ENCODE peak calls at places on chromosome 1, in eight cellular contexts. G, E, M, T, Q, A, S and H are unnamed samples.

GRCh38 chr1:211695135-211695816 is 19.9 kb upstream of the NEK2 start:
- DNase-seq in G (no peak), E (no peak), M (peak), T (no peak), Q (no peak), A (no peak), S (no peak), H (no peak)

GRCh38 chr1:87224209-87224608 is 104.5 kb upstream of the LMO4 start:
- DNase-seq in G (no peak), E (peak), M (no peak), T (peak), Q (no peak), A (peak), S (peak), H (no peak)

GRCh38 chr1:39450956-39451601 is 40.4 kb upstream of the BMP8A start:
- DNase-seq in G (no peak), E (no peak), M (no peak), T (peak), Q (peak), A (no peak), S (peak), H (no peak)

GRCh38 chr1:1153874-1154273 is 19.8 kb upstream of the TTLL10 start:
- DNase-seq in G (no peak), E (no peak), M (no peak), T (peak), Q (no peak), A (no peak), S (no peak), H (no peak)

GRCh38 chr1:29527314-29528004 is 291.1 kb downstream of the PTPRU start:
- DNase-seq in G (no peak), E (no peak), M (no peak), T (no peak), Q (no peak), A (no peak), S (no peak), H (no peak)

GRCh38 chr1:183416850-183417690 is 1.1 kb downstream of the NMNAT2 start:
- DNase-seq in G (peak), E (peak), M (no peak), T (peak), Q (peak), A (peak), S (peak), H (peak)

GRCh38 chr1:117573386-117574040 is 32.3 kb upstream of the TENT5C start:
- DNase-seq in G (peak), E (peak), M (no peak), T (peak), Q (peak), A (peak), S (no peak), H (no peak)

GRCh38 chr1:33433509-33434362 is 2.8 kb upstream of the PHC2 start:
- DNase-seq in G (peak), E (peak), M (no peak), T (peak), Q (peak), A (peak), S (peak), H (no peak)

GRCh38 chr1:156689035-156689959 is 12.1 kb upstream of the NES start:
- DNase-seq in G (peak), E (peak), M (peak), T (peak), Q (peak), A (peak), S (peak), H (peak)

GRCh38 chr1:151157067-151157531 is 650 bp downstream of the TNFAIP8L2 start:
- DNase-seq in G (peak), E (no peak), M (no peak), T (no peak), Q (no peak), A (peak), S (no peak), H (peak)

GRCh38 chr1:230280906-230281413 is 145.2 kb downstream of the PGBD5 start:
- DNase-seq in G (no peak), E (no peak), M (no peak), T (no peak), Q (no peak), A (peak), S (no peak), H (peak)

GRCh38 chr1:35573776-35574654 is 901 bp downstream of the TFAP2E start:
- DNase-seq in G (no peak), E (no peak), M (no peak), T (no peak), Q (no peak), A (no peak), S (no peak), H (peak)

GRCh38 chr1:29209173-29209572 is 21.6 kb downstream of the MECR start:
- DNase-seq in G (no peak), E (no peak), M (no peak), T (peak), Q (no peak), A (no peak), S (no peak), H (no peak)

GRCh38 chr1:200512191-200512590 is 102.4 kb upstream of the ZNF281 start:
- DNase-seq in G (no peak), E (peak), M (no peak), T (peak), Q (no peak), A (no peak), S (peak), H (no peak)

GRCh38 chr1:211577277-211577825 is 1.6 kb downstream of the SLC30A1 start:
- DNase-seq in G (no peak), E (no peak), M (no peak), T (no peak), Q (no peak), A (no peak), S (no peak), H (no peak)

GRCh38 chr1:86865973-86866637 is 47.8 kb downstream of the SELENOF start:
- DNase-seq in G (no peak), E (no peak), M (no peak), T (no peak), Q (no peak), A (no peak), S (no peak), H (no peak)

GRCh38 chr1:90045853-90046563 is 51.1 kb downstream of the ZNF326 start:
- DNase-seq in G (no peak), E (no peak), M (peak), T (peak), Q (no peak), A (no peak), S (no peak), H (no peak)

GRCh38 chr1:14420686-14421085 is 177.8 kb upstream of the KAZN start:
- DNase-seq in G (no peak), E (no peak), M (no peak), T (no peak), Q (no peak), A (no peak), S (no peak), H (no peak)

GRCh38 chr1:228846952-228847351 is 111.7 kb downstream of the RHOU start:
- DNase-seq in G (no peak), E (no peak), M (no peak), T (no peak), Q (no peak), A (no peak), S (no peak), H (no peak)

GRCh38 chr1:37655274-37655673 is 20.6 kb upstream of the RSPO1 start:
- DNase-seq in G (no peak), E (no peak), M (no peak), T (no peak), Q (no peak), A (no peak), S (no peak), H (no peak)
- TF ChIP-seq CTCF in G (no peak), E (no peak), M (no peak), T (no peak), Q (no peak), A (no peak), S (no peak), H (no peak)

DNA sequence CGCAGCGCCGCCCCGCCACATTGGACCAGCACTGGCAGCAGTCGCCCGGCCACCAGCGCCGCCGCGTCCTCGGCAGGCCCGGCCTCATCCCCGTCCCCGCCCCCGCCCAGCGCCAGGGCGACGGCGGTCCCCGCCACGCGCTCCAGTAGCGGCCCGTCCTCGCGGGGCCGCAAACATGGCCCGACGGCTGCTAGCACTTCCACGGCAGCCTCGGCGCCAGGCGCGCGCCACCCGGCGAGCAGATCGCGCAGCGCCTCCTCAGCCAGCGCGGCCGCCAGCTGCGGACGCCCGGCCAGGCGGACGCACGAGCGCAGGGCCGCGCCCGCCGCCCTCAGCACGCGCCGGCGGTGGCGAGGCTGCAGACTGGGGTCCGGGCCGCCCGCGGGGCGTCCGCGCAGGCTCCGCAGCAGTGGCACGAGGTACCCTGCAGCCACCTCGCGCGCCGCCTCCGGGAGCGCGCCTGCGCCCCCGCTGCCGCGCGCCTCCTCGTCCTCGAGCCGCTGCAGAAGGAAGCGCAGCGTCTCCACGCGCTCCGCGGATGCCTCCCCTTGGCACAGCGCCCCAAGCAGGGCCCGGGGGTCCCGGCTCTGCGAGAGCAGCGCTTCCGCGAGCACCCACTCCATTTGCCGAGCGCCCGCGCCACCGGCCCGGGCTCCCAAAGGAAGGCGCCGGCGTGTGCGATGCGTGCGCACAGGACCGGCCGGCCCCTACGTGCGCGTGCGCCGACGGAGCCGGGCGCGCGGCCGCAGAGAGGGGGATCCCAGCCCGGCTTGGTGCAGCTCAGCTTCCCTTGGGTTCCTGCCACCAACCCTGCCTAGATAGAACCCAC is at the start of gene TARBP1:
- DNase-seq in G (peak), E (peak), M (peak), T (peak), Q (peak), A (peak), S (peak), H (peak)
- TF ChIP-seq CTCF in G (no peak), E (peak), M (peak), T (peak), Q (no peak), A (no peak), S (peak), H (no peak)

GRCh38 chr1:172476218-172476811 is 32.4 kb upstream of the PIGC start:
- DNase-seq in G (no peak), E (peak), M (no peak), T (no peak), Q (no peak), A (no peak), S (no peak), H (no peak)
- TF ChIP-seq CTCF in G (no peak), E (no peak), M (no peak), T (no peak), Q (no peak), A (no peak), S (no peak), H (no peak)

DNA sequence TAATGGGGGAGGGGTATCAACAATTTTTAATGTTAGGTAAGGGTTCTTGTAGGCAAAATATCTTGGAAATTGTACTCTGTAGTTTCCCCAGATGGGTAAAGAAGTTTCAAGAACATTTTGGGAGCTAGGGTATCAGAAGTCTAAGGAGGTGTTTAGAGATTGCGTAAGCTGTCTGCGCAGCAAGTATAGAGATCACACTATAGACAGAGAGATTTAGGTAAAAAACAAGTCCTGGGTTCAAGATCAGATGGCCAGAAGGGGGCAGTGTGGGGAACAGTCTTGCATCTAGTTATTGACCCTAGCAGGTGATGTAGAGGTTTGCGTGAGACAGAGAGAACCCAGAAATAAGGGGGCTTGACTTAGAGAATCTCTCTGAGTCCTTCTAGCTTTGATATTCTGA is 80.8 kb downstream of the S1PR1 start:
- DNase-seq in G (no peak), E (no peak), M (no peak), T (no peak), Q (no peak), A (no peak), S (no peak), H (no peak)
- TF ChIP-seq CTCF in G (no peak), E (no peak), M (no peak), T (no peak), Q (no peak), A (no peak), S (no peak), H (no peak)

GRCh38 chr1:209884665-209885117 is 53.3 kb upstream of the SYT14 start:
- DNase-seq in G (no peak), E (peak), M (no peak), T (peak), Q (peak), A (peak), S (peak), H (no peak)

GRCh38 chr1:209884249-209884648 is 53.8 kb upstream of the SYT14 start:
- DNase-seq in G (no peak), E (peak), M (no peak), T (peak), Q (no peak), A (no peak), S (no peak), H (no peak)

GRCh38 chr1:209882286-209882685 is 54.5 kb downstream of the UTP25 start:
- DNase-seq in G (no peak), E (no peak), M (no peak), T (no peak), Q (no peak), A (no peak), S (no peak), H (no peak)

GRCh38 chr1:209882942-209883340 is 55.1 kb upstream of the SYT14 start:
- DNase-seq in G (no peak), E (no peak), M (no peak), T (no peak), Q (no peak), A (no peak), S (no peak), H (no peak)

DNA sequence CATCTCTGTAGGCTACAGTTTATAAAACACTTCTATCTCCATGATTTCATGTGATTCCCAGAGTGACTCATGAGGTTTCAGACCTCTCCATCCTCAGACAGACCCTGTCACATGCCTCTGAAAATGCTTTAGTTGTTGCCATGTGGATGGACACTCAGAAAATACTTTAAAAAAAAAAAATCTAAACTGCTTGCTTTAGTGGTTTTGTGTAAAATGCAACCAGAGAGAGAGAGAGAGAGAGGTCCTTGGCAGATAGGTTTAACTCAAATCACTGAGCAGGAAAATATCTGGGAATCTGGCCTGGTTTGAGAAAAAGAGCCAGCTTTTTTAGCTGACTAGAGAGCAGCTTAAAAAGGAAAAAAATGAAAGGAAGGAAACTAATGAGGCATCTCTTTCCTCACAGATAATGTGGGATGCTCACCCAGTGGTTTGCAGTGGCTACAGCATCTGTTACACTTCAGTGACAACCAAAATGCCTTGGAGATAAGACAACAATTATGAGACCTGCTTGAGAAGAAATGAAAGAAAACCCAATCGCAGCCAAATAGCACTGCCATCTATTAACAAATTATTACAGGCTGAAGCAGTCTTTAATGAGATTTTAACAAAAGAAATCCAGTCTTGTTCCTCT is 54.6 kb upstream of the SYT14 start:
- DNase-seq in G (no peak), E (peak), M (no peak), T (peak), Q (no peak), A (no peak), S (peak), H (no peak)
- TF ChIP-seq CTCF in G (no peak), E (peak), M (no peak), T (peak), Q (no peak), A (no peak), S (peak), H (no peak)

GRCh38 chr1:96843601-96844000 is 122.0 kb downstream of the PTBP2 start:
- DNase-seq in G (no peak), E (no peak), M (no peak), T (no peak), Q (no peak), A (no peak), S (no peak), H (no peak)

GRCh38 chr1:96840396-96840795 is 118.8 kb downstream of the PTBP2 start:
- DNase-seq in G (no peak), E (no peak), M (no peak), T (no peak), Q (no peak), A (no peak), S (no peak), H (no peak)

GRCh38 chr1:96842215-96842614 is 120.6 kb downstream of the PTBP2 start:
- DNase-seq in G (no peak), E (no peak), M (no peak), T (peak), Q (no peak), A (no peak), S (no peak), H (no peak)

GRCh38 chr1:96843196-96843595 is 121.6 kb downstream of the PTBP2 start:
- DNase-seq in G (no peak), E (no peak), M (no peak), T (peak), Q (no peak), A (no peak), S (peak), H (no peak)

GRCh38 chr1:96845464-96845863 is 123.9 kb downstream of the PTBP2 start:
- DNase-seq in G (peak), E (peak), M (peak), T (peak), Q (peak), A (peak), S (no peak), H (no peak)
- TF ChIP-seq CTCF in G (peak), E (peak), M (peak), T (peak), Q (peak), A (peak), S (peak), H (peak)